ENCODE peak calls at places on chromosomes 4 and X, in six cellular contexts. R is skeletal muscle cell, V is heart right ventricle, U is fibroblast of lung, A is HCT116, I is H1. M is an unnamed sample.

GRCh38 chr4:149056615-149057014 is 614.4 kb upstream of the NR3C2 start:
- DNase-seq in R (no peak), V (no peak), U (no peak), A (no peak), I (no peak), M (no peak)

GRCh38 chr4:10024303-10024702 is 3.0 kb upstream of the SLC2A9 start:
- DNase-seq in R (no peak), V (no peak), U (no peak), A (no peak), I (no peak), M (no peak)

GRCh38 chr4:139416073-139416673 is 37.7 kb upstream of the RAB33B start:
- DNase-seq in R (peak), V (no peak), U (peak), A (peak), I (no peak), M (peak)

GRCh38 chrX:13816899-13817298 is at the start of gene GPM6B:
- DNase-seq in R (no peak), V (no peak), U (no peak), A (no peak), I (peak), M (no peak)

GRCh38 chrX:53065066-53065465 is 16.5 kb downstream of the GPR173 start:
- DNase-seq in R (no peak), V (no peak), U (no peak), A (no peak), I (no peak), M (no peak)

GRCh38 chr4:184408021-184408710 is 66.2 kb downstream of the IRF2 start:
- DNase-seq in R (peak), V (no peak), U (peak), A (no peak), I (no peak), M (peak)

GRCh38 chr4:8274772-8275241 is 5.3 kb downstream of the HTRA3 start:
- DNase-seq in R (peak), V (peak), U (peak), A (no peak), I (no peak), M (peak)

GRCh38 chr4:120071192-120071795 is 4.6 kb upstream of the MAD2L1 start:
- DNase-seq in R (peak), V (no peak), U (peak), A (peak), I (no peak), M (peak)

GRCh38 chrX:11757729-11758399 is at the start of gene MSL3:
- DNase-seq in R (no peak), V (peak), U (peak), A (no peak), I (peak), M (peak)

GRCh38 chrX:56763556-56764152 is 34.6 kb downstream of the NBDY start:
- DNase-seq in R (no peak), V (no peak), U (no peak), A (no peak), I (peak), M (peak)

GRCh38 chrX:133215747-133216146 is 2.4 kb downstream of the TFDP3 start:
- DNase-seq in R (no peak), V (no peak), U (peak), A (no peak), I (no peak), M (peak)

GRCh38 chrX:35919536-35920309 is at the start of gene CFAP47:
- DNase-seq in R (no peak), V (no peak), U (peak), A (no peak), I (peak), M (no peak)

GRCh38 chrX:2145672-2146412 is 354.9 kb downstream of the DHRSX start:
- DNase-seq in R (no peak), V (no peak), U (no peak), A (no peak), I (no peak), M (no peak)

GRCh38 chr4:19130836-19131235 is 1109.3 kb upstream of the LCORL start:
- DNase-seq in R (peak), V (no peak), U (peak), A (no peak), I (no peak), M (peak)

GRCh38 chr4:26235500-26235899 is 85.3 kb upstream of the RBPJ start:
- DNase-seq in R (peak), V (peak), U (peak), A (no peak), I (no peak), M (peak)

GRCh38 chrX:15973299-15973698 is 118.7 kb upstream of the AP1S2 start:
- DNase-seq in R (no peak), V (no peak), U (peak), A (peak), I (no peak), M (peak)

GRCh38 chr4:21819086-21819485 is 129.5 kb downstream of the KCNIP4 start:
- DNase-seq in R (peak), V (peak), U (peak), A (no peak), I (no peak), M (peak)

GRCh38 chr4:140096483-140096861 is 57.5 kb downstream of the MAML3 start:
- DNase-seq in R (no peak), V (no peak), U (no peak), A (no peak), I (no peak), M (no peak)

GRCh38 chrX:110741213-110741796 is 54.3 kb downstream of the CHRDL1 start:
- DNase-seq in R (no peak), V (no peak), U (peak), A (no peak), I (no peak), M (peak)

GRCh38 chr4:141371206-141371605 is 150.5 kb downstream of the ZNF330 start:
- DNase-seq in R (no peak), V (no peak), U (no peak), A (no peak), I (no peak), M (no peak)

GRCh38 chr4:46937493-46937892 is 28.4 kb upstream of the COX7B2 start:
- DNase-seq in R (no peak), V (no peak), U (peak), A (no peak), I (no peak), M (peak)

GRCh38 chr4:153372967-153373562 is 28.6 kb downstream of the MND1 start:
- DNase-seq in R (no peak), V (no peak), U (no peak), A (no peak), I (no peak), M (no peak)

GRCh38 chr4:108001540-108001939 is 11.9 kb downstream of the HADH start:
- DNase-seq in R (no peak), V (no peak), U (no peak), A (no peak), I (no peak), M (peak)

GRCh38 chr4:170003071-170004070 is 22.8 kb downstream of the MFAP3L start:
- DNase-seq in R (no peak), V (no peak), U (no peak), A (no peak), I (no peak), M (no peak)

GRCh38 chr4:42750091-42750490 is 93.2 kb upstream of the ATP8A1 start:
- DNase-seq in R (no peak), V (no peak), U (no peak), A (no peak), I (no peak), M (peak)

GRCh38 chr4:48175328-48175727 is 41.3 kb upstream of the TXK start:
- DNase-seq in R (no peak), V (no peak), U (no peak), A (no peak), I (no peak), M (no peak)

GRCh38 chr4:149293233-149293632 is 522.4 kb downstream of the IQCM start:
- DNase-seq in R (no peak), V (no peak), U (peak), A (no peak), I (no peak), M (peak)

GRCh38 chrX:7194606-7195005 is 46.7 kb upstream of the PUDP start:
- DNase-seq in R (no peak), V (no peak), U (no peak), A (no peak), I (no peak), M (no peak)

GRCh38 chr4:80184791-80185756 is 12.2 kb upstream of the PRDM8 start:
- DNase-seq in R (no peak), V (no peak), U (no peak), A (no peak), I (peak), M (peak)

GRCh38 chr4:183838987-183839712 is 66.0 kb upstream of the STOX2 start:
- DNase-seq in R (no peak), V (no peak), U (peak), A (no peak), I (no peak), M (peak)

DNA sequence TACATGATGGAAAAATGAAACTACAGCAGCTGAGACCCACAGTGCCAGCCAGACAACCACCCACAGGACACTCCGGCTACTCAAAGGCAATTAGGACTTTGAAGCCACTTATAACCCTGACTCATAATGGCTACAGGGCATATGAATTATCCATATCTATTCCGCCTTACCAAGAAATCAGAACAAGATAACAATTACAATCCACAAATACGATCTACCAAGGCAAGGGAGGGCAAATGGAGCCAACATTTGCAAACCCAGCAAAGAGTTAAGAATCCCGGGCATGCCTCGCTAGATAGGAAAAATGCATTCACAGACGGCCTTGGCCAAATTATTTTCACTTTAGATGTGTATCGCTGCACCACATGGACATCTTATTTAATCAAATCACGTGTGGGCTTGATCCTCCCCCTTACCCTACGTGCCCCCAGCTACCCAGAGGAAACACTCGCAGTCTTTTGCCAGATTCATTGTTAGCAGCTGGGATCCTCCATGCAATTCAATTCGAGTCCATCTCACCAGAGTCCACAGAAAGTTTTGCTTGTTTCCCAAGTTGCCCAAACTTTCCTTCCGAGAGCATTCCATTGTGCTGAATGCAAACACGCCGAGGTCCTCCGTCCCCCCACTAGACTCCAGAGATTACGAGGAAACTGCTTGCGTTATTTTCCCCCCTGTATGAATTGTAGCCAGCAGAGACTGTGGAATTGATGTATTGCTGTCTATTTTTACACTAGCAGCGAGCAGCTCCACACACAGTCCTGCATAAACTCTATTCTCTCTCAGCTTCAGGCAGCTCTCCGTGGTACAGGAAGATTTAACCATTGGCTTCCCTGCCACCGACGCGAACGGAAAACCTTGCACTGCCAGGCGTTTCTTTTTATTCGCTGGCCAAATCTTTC is 1.2 kb downstream of the PPARGC1A start:
- DNase-seq in R (peak), V (no peak), U (peak), A (no peak), I (no peak), M (peak)
- H3K4me3 ChIP-seq in R (peak), V (peak), U (peak), A (no peak), I (no peak), M (peak)

GRCh38 chr4:59968796-59969195 is 1231.3 kb upstream of the ADGRL3 start:
- DNase-seq in R (no peak), V (no peak), U (no peak), A (no peak), I (no peak), M (no peak)

GRCh38 chr4:59979061-59979460 is 1221.1 kb upstream of the ADGRL3 start:
- DNase-seq in R (no peak), V (no peak), U (no peak), A (no peak), I (no peak), M (no peak)

GRCh38 chr4:59971952-59972351 is 1228.2 kb upstream of the ADGRL3 start:
- DNase-seq in R (no peak), V (no peak), U (no peak), A (no peak), I (no peak), M (no peak)

GRCh38 chr4:59969909-59970308 is 1230.2 kb upstream of the ADGRL3 start:
- DNase-seq in R (no peak), V (no peak), U (no peak), A (no peak), I (no peak), M (no peak)

GRCh38 chr4:59973496-59973895 is 1226.6 kb upstream of the ADGRL3 start:
- DNase-seq in R (no peak), V (no peak), U (no peak), A (no peak), I (no peak), M (no peak)
- H3K4me3 ChIP-seq in R (no peak), V (no peak), U (no peak), A (no peak), I (no peak), M (no peak)

DNA sequence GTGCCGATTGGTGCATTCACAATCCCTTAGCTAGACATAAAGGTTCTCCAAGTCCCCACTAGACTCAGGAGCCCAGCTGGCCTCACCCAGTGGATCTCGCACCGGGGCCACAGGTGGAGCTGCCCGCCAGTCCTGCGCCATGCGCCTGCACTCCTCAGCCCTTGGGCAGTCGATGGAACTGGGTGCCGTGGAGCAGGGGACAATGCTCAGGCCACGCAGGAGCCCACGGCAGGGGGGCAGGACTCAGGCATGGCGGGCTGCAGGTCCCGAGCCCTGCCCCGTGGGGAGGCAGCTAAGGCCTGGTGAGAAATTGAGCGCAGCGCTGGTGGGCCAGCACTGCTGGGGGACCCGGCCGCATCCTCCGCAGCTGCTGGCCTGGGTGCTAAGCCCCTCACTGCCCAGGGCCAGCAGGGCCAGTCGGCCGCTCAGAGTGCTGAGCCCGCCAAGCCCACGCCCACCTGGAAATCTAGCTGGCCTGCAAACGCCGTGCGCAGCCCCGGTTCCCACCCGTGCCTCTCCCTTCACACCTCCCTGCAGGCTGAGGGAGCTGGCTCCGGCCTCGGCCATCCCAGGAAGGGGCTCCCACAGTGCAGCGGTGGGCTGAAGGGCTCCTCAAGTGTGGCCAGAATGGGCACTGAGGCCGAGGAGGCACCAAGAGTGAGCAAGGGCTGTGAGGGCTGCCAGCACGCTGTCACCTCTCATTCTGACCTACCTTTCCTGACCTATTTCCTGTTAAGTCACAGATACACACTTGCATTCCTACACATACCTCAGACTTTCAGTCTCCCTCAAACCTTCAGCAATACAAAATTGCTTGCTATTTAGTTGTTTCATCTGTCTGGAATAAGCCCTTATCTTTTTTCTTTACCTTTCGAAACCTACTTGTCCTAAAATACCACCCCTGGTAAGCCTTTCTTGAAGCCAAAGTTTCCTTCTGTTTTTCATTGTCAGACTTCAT is 20.7 kb downstream of the UBE2K start:
- DNase-seq in R (no peak), V (no peak), U (no peak), A (no peak), I (peak), M (no peak)
- H3K4me3 ChIP-seq in R (no peak), V (no peak), U (no peak), A (no peak), I (no peak), M (no peak)

GRCh38 chr4:126915999-126916625 is 716.6 kb upstream of the INTU start:
- DNase-seq in R (no peak), V (no peak), U (peak), A (no peak), I (no peak), M (no peak)
- H3K4me3 ChIP-seq in R (no peak), V (no peak), U (peak), A (no peak), I (no peak), M (no peak)

DNA sequence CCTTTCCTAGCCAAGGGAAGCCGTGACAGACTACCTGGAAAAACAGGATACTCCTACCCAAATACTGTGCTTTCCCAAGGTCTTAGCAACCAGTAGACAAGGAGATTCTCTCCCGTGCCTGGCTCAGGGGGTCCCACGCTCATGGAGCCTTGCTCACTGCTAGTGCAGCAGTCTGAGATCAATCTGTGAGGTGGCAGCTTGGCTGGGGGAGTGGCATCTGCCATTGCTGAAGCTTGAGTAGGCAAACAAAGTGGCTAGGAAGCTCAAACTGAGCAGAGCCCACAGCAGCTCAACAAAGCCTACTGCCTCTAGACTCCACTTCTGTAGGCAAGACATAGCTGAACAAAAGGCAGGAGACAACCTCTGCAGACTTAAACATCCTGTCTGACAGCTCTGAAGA is 177.1 kb downstream of the PARM1 start:
- DNase-seq in R (no peak), V (no peak), U (no peak), A (no peak), I (no peak), M (no peak)
- H3K4me3 ChIP-seq in R (no peak), V (no peak), U (no peak), A (no peak), I (no peak), M (no peak)

GRCh38 chrX:3295731-3296130 is 50.7 kb downstream of the MXRA5 start:
- DNase-seq in R (no peak), V (no peak), U (no peak), A (peak), I (peak), M (peak)
- H3K4me3 ChIP-seq in R (no peak), V (no peak), U (no peak), A (no peak), I (no peak), M (no peak)

DNA sequence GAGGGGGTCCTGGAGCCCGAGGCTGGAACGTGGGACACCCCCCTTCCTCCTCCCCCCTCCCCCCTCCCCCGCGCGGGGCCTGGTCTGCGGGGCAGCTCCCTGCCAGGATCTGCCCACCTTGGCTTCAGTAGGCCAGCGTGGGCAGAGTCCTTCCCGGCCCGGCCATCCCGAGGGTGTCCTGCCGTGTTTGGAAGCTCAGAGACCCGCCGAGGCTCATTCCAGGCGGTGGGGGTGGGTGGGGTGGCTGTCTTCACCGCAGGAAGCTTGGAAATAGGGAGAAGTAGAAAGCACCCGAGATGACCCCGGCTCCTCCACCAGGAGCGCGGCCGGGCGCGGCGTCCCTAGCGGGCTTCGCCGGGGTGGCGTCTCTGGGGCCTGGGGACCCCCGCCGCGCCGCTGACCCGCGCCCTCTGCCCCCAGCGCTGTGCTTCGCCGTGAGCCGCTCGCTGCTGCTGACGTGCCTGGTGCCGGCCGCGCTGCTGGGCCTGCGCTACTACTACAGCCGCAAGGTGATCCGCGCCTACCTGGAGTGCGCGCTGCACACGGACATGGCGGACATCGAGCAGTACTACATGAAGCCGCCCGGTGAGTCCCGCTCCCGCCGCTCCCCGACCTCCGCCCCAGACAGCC is 1.6 kb downstream of the NAT8L start:
- DNase-seq in R (no peak), V (no peak), U (no peak), A (no peak), I (no peak), M (no peak)
- H3K4me3 ChIP-seq in R (no peak), V (peak), U (no peak), A (peak), I (peak), M (no peak)

DNA sequence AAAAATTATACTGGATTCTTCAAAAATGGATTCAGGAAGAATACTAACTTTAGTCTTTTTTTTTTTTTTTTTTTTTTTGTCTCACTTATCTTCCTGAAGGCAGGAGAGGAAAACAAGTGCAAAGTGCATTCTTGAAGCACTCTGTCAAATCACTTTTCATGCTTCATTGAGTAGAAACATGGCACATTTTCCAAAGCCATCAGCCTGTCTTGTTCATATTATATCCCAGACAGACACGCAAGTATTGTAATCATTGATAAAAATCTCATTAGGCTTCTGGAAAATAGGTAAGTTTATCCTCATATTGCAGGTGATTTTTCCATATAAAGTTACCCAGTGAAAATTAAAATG is 1.3 kb downstream of the BBS12 start:
- DNase-seq in R (no peak), V (no peak), U (no peak), A (no peak), I (no peak), M (no peak)
- H3K4me3 ChIP-seq in R (peak), V (peak), U (no peak), A (peak), I (peak), M (no peak)